ENCODE peak calls at places on chromosomes 6 and 20, in four cellular contexts. D, P, Y and A are unnamed samples.

GRCh38 chr6:167734662-167735497 is 91.8 kb upstream of the AFDN start:
- DNase-seq in D (no peak), Y (no peak), P (no peak), A (no peak)

GRCh38 chr20:3914446-3914845 is 25.3 kb downstream of the PANK2 start:
- DNase-seq in D (no peak), P (no peak), Y (no peak), A (no peak)

GRCh38 chr6:129492260-129492659 is 217.7 kb downstream of the ARHGAP18 start:
- DNase-seq in Y (no peak), D (no peak), P (no peak), A (no peak)

GRCh38 chr20:61430228-61430624 is 178.2 kb downstream of the CDH4 start:
- DNase-seq in Y (no peak), D (no peak), P (no peak), A (no peak)

GRCh38 chr20:2767768-2768631 is 32.4 kb downstream of the CPXM1 start:
- DNase-seq in Y (no peak), D (no peak), P (no peak), A (no peak)

GRCh38 chr20:46491354-46491753 is 22.0 kb downstream of the ZNF334 start:
- DNase-seq in D (no peak), P (no peak), Y (no peak), A (no peak)

GRCh38 chr6:56220078-56220477 is 27.3 kb downstream of the COL21A1 start:
- DNase-seq in Y (no peak), D (peak; percentile 53), P (no peak), A (peak; percentile 3)

GRCh38 chr20:62314339-62314638 is 11.5 kb downstream of the ADRM1 start:
- DNase-seq in P (no peak), Y (no peak), D (no peak), A (no peak)

GRCh38 chr6:25250878-25251277 is 28.3 kb upstream of the CARMIL1 start:
- DNase-seq in P (no peak), Y (no peak), D (peak; percentile 3), A (peak; percentile 55)

GRCh38 chr6:156953478-156954146 is 176.4 kb downstream of the ARID1B start:
- DNase-seq in D (peak; percentile 91), P (peak; percentile 17), Y (peak; percentile 82), A (peak; percentile 35)

GRCh38 chr6:79984261-79984660 is 20.2 kb upstream of the TTK start:
- DNase-seq in P (no peak), D (peak; percentile 8), Y (no peak), A (peak; percentile 66)